ENCODE peak calls at places on chromosomes 3 and 15, in five cellular contexts. One of them, this sample, is unnamed.

GRCh38 chr3:33278106-33278672 is 947 bp downstream of the FBXL2 start:
- DNase-seq in HTR-8/SVneo: no peak
- DNase-seq in mesenchymal stem cell: peak
- DNase-seq in progenitor cell of endocrine pancreas: no peak
- DNase-seq in CD8-positive, alpha-beta memory T cell: no peak
- DNase-seq in this sample: no peak

GRCh38 chr3:150300847-150301517 is 107.1 kb upstream of the TSC22D2 start:
- DNase-seq in HTR-8/SVneo: no peak
- DNase-seq in mesenchymal stem cell: peak
- DNase-seq in progenitor cell of endocrine pancreas: no peak
- DNase-seq in CD8-positive, alpha-beta memory T cell: no peak
- DNase-seq in this sample: no peak

GRCh38 chr3:148309390-148310035 is 388.2 kb upstream of the AGTR1 start:
- DNase-seq in HTR-8/SVneo: peak
- DNase-seq in mesenchymal stem cell: peak
- DNase-seq in progenitor cell of endocrine pancreas: no peak
- DNase-seq in CD8-positive, alpha-beta memory T cell: no peak
- DNase-seq in this sample: peak

GRCh38 chr3:138124689-138125420 is 7.3 kb downstream of the A4GNT start:
- DNase-seq in HTR-8/SVneo: peak
- DNase-seq in mesenchymal stem cell: peak
- DNase-seq in progenitor cell of endocrine pancreas: no peak
- DNase-seq in CD8-positive, alpha-beta memory T cell: no peak
- DNase-seq in this sample: no peak

GRCh38 chr3:172595648-172596393 is 72.6 kb upstream of the TNFSF10 start:
- DNase-seq in HTR-8/SVneo: peak
- DNase-seq in mesenchymal stem cell: peak
- DNase-seq in progenitor cell of endocrine pancreas: no peak
- DNase-seq in CD8-positive, alpha-beta memory T cell: peak
- DNase-seq in this sample: peak

GRCh38 chr15:64800476-64800875 is 25.0 kb downstream of the PIF1 start:
- DNase-seq in HTR-8/SVneo: no peak
- DNase-seq in mesenchymal stem cell: no peak
- DNase-seq in progenitor cell of endocrine pancreas: no peak
- DNase-seq in CD8-positive, alpha-beta memory T cell: no peak
- DNase-seq in this sample: no peak

GRCh38 chr3:69250014-69250413 is 127.6 kb upstream of the LMOD3 start:
- DNase-seq in HTR-8/SVneo: no peak
- DNase-seq in mesenchymal stem cell: peak
- DNase-seq in progenitor cell of endocrine pancreas: peak
- DNase-seq in CD8-positive, alpha-beta memory T cell: no peak
- DNase-seq in this sample: no peak

GRCh38 chr3:17782751-17783150 is 40.3 kb upstream of the TBC1D5 start:
- DNase-seq in HTR-8/SVneo: no peak
- DNase-seq in mesenchymal stem cell: no peak
- DNase-seq in progenitor cell of endocrine pancreas: no peak
- DNase-seq in CD8-positive, alpha-beta memory T cell: no peak
- DNase-seq in this sample: no peak

GRCh38 chr3:46416134-46417119 is 9.4 kb downstream of the CCRL2 start:
- DNase-seq in HTR-8/SVneo: no peak
- DNase-seq in mesenchymal stem cell: no peak
- DNase-seq in progenitor cell of endocrine pancreas: no peak
- DNase-seq in CD8-positive, alpha-beta memory T cell: no peak
- DNase-seq in this sample: no peak

GRCh38 chr15:96125681-96126080 is 204.8 kb upstream of the NR2F2 start:
- DNase-seq in HTR-8/SVneo: no peak
- DNase-seq in mesenchymal stem cell: peak
- DNase-seq in progenitor cell of endocrine pancreas: no peak
- DNase-seq in CD8-positive, alpha-beta memory T cell: no peak
- DNase-seq in this sample: no peak

GRCh38 chr3:9214599-9214998 is 34.8 kb downstream of the SRGAP3 start:
- DNase-seq in HTR-8/SVneo: peak
- DNase-seq in mesenchymal stem cell: no peak
- DNase-seq in progenitor cell of endocrine pancreas: no peak
- DNase-seq in CD8-positive, alpha-beta memory T cell: no peak
- DNase-seq in this sample: no peak

GRCh38 chr15:33022629-33023028 is 171.9 kb downstream of the FMN1 start:
- DNase-seq in HTR-8/SVneo: peak
- DNase-seq in mesenchymal stem cell: peak
- DNase-seq in progenitor cell of endocrine pancreas: no peak
- DNase-seq in CD8-positive, alpha-beta memory T cell: no peak
- DNase-seq in this sample: no peak

GRCh38 chr3:194296448-194296831 is 54.7 kb downstream of the CPN2 start:
- DNase-seq in HTR-8/SVneo: peak
- DNase-seq in mesenchymal stem cell: peak
- DNase-seq in progenitor cell of endocrine pancreas: no peak
- DNase-seq in CD8-positive, alpha-beta memory T cell: no peak
- DNase-seq in this sample: peak

GRCh38 chr3:169526246-169526645 is 137.3 kb downstream of the MECOM start:
- DNase-seq in HTR-8/SVneo: no peak
- DNase-seq in mesenchymal stem cell: peak
- DNase-seq in progenitor cell of endocrine pancreas: no peak
- DNase-seq in CD8-positive, alpha-beta memory T cell: no peak
- DNase-seq in this sample: no peak

GRCh38 chr15:74768099-74768770 is 13.6 kb upstream of the CSK start:
- DNase-seq in HTR-8/SVneo: no peak
- DNase-seq in mesenchymal stem cell: no peak
- DNase-seq in progenitor cell of endocrine pancreas: no peak
- DNase-seq in CD8-positive, alpha-beta memory T cell: no peak
- DNase-seq in this sample: no peak

GRCh38 chr3:354433-354832 is 157.9 kb downstream of the CHL1 start:
- DNase-seq in HTR-8/SVneo: peak
- DNase-seq in mesenchymal stem cell: peak
- DNase-seq in progenitor cell of endocrine pancreas: peak
- DNase-seq in CD8-positive, alpha-beta memory T cell: no peak
- DNase-seq in this sample: peak

GRCh38 chr15:68791431-68792283 is 29.0 kb downstream of the ANP32A start:
- DNase-seq in HTR-8/SVneo: no peak
- DNase-seq in mesenchymal stem cell: no peak
- DNase-seq in progenitor cell of endocrine pancreas: no peak
- DNase-seq in CD8-positive, alpha-beta memory T cell: peak
- DNase-seq in this sample: no peak

GRCh38 chr3:105327662-105328337 is 38.9 kb upstream of the ALCAM start:
- DNase-seq in HTR-8/SVneo: no peak
- DNase-seq in mesenchymal stem cell: no peak
- DNase-seq in progenitor cell of endocrine pancreas: no peak
- DNase-seq in CD8-positive, alpha-beta memory T cell: no peak
- DNase-seq in this sample: no peak

This sample was measured in foreskin melanocyte.